ENCODE peak calls at places on chromosomes 5 and 9, in seven cellular contexts. One of them, this sample, is unnamed.

GRCh38 chr5:135203593-135204036 is 169.6 kb upstream of the PITX1 start:
- DNase-seq in left ventricle myocardium inferior: no peak
- DNase-seq in mammary epithelial cell: no peak
- DNase-seq in BE2C: no peak
- DNase-seq in A549: peak; percentile 48
- DNase-seq in SK-N-SH: no peak
- DNase-seq in IMR-90: no peak
- DNase-seq in this sample: no peak

GRCh38 chr9:75483636-75484035 is 395.3 kb downstream of the OSTF1 start:
- DNase-seq in SK-N-SH: no peak
- DNase-seq in IMR-90: no peak
- DNase-seq in left ventricle myocardium inferior: no peak
- DNase-seq in mammary epithelial cell: no peak
- DNase-seq in A549: no peak
- DNase-seq in BE2C: no peak
- DNase-seq in this sample: no peak

GRCh38 chr9:126842977-126843799 is 17.3 kb upstream of the ZBTB34 start:
- DNase-seq in BE2C: no peak
- DNase-seq in IMR-90: no peak
- DNase-seq in SK-N-SH: no peak
- DNase-seq in mammary epithelial cell: peak; percentile 38
- DNase-seq in left ventricle myocardium inferior: no peak
- DNase-seq in A549: no peak
- DNase-seq in this sample: no peak

GRCh38 chr5:78417026-78417425 is 56.6 kb downstream of the SCAMP1 start:
- DNase-seq in left ventricle myocardium inferior: no peak
- DNase-seq in BE2C: no peak
- DNase-seq in mammary epithelial cell: peak; percentile 8
- DNase-seq in A549: no peak
- DNase-seq in IMR-90: peak; percentile 43
- DNase-seq in SK-N-SH: no peak
- DNase-seq in this sample: peak; percentile 66

GRCh38 chr9:137534256-137535119 is 15.7 kb downstream of the PNPLA7 start:
- DNase-seq in left ventricle myocardium inferior: no peak
- DNase-seq in SK-N-SH: peak; percentile 75
- DNase-seq in A549: peak; percentile 74
- DNase-seq in BE2C: peak; percentile 43
- DNase-seq in mammary epithelial cell: peak; percentile 32
- DNase-seq in IMR-90: peak; percentile 60
- DNase-seq in this sample: peak; percentile 71

GRCh38 chr9:95509851-95510529 is 6.8 kb downstream of the PTCH1 start:
- DNase-seq in BE2C: peak; percentile 43
- DNase-seq in A549: no peak
- DNase-seq in IMR-90: no peak
- DNase-seq in SK-N-SH: no peak
- DNase-seq in mammary epithelial cell: no peak
- DNase-seq in left ventricle myocardium inferior: no peak
- DNase-seq in this sample: no peak

GRCh38 chr9:111287127-111287526 is 42.9 kb downstream of the OR2K2 start:
- DNase-seq in mammary epithelial cell: peak; percentile 36
- DNase-seq in left ventricle myocardium inferior: no peak
- DNase-seq in IMR-90: peak; percentile 82
- DNase-seq in BE2C: no peak
- DNase-seq in A549: peak; percentile 6
- DNase-seq in SK-N-SH: no peak
- DNase-seq in this sample: peak; percentile 56

GRCh38 chr5:39452846-39453245 is 28.1 kb upstream of the DAB2 start:
- DNase-seq in SK-N-SH: no peak
- DNase-seq in A549: no peak
- DNase-seq in left ventricle myocardium inferior: no peak
- DNase-seq in IMR-90: peak; percentile 75
- DNase-seq in mammary epithelial cell: no peak
- DNase-seq in BE2C: no peak
- DNase-seq in this sample: peak; percentile 63

GRCh38 chr9:137453643-137454081 is 5.5 kb downstream of the NSMF start:
- DNase-seq in left ventricle myocardium inferior: peak; percentile 75
- DNase-seq in A549: peak; percentile 57
- DNase-seq in mammary epithelial cell: no peak
- DNase-seq in IMR-90: peak; percentile 58
- DNase-seq in SK-N-SH: peak; percentile 93
- DNase-seq in BE2C: peak; percentile 85
- DNase-seq in this sample: peak; percentile 85

GRCh38 chr5:37834542-37835399 is 5.1 kb downstream of the GDNF start:
- DNase-seq in left ventricle myocardium inferior: no peak
- DNase-seq in SK-N-SH: peak; percentile 41
- DNase-seq in IMR-90: no peak
- DNase-seq in A549: no peak
- DNase-seq in BE2C: peak; percentile 41
- DNase-seq in mammary epithelial cell: no peak
- DNase-seq in this sample: no peak

GRCh38 chr9:107712390-107712789 is 222.8 kb upstream of the KLF4 start:
- DNase-seq in BE2C: no peak
- DNase-seq in left ventricle myocardium inferior: no peak
- DNase-seq in A549: peak; percentile 39
- DNase-seq in mammary epithelial cell: peak; percentile 94
- DNase-seq in IMR-90: peak; percentile 76
- DNase-seq in SK-N-SH: no peak
- DNase-seq in this sample: peak; percentile 78

GRCh38 chr9:95764490-95764889 is 111.0 kb upstream of the ERCC6L2 start:
- DNase-seq in mammary epithelial cell: no peak
- DNase-seq in left ventricle myocardium inferior: no peak
- DNase-seq in A549: no peak
- DNase-seq in BE2C: no peak
- DNase-seq in IMR-90: peak; percentile 15
- DNase-seq in SK-N-SH: no peak
- DNase-seq in this sample: no peak

GRCh38 chr5:148395031-148395430 is 11.3 kb downstream of the FBXO38 start:
- DNase-seq in IMR-90: no peak
- DNase-seq in mammary epithelial cell: no peak
- DNase-seq in left ventricle myocardium inferior: no peak
- DNase-seq in A549: no peak
- DNase-seq in BE2C: no peak
- DNase-seq in SK-N-SH: no peak
- DNase-seq in this sample: no peak

GRCh38 chr9:111805841-111806241 is 11.1 kb upstream of the SHOC1 start:
- DNase-seq in SK-N-SH: no peak
- DNase-seq in mammary epithelial cell: peak; percentile 98
- DNase-seq in left ventricle myocardium inferior: no peak
- DNase-seq in A549: peak; percentile 64
- DNase-seq in BE2C: no peak
- DNase-seq in IMR-90: peak; percentile 75
- DNase-seq in this sample: peak; percentile 87

GRCh38 chr5:136174021-136174659 is 18.8 kb downstream of the SMIM32 start:
- DNase-seq in BE2C: no peak
- DNase-seq in left ventricle myocardium inferior: no peak
- DNase-seq in A549: peak; percentile 72
- DNase-seq in SK-N-SH: peak; percentile 48
- DNase-seq in mammary epithelial cell: peak; percentile 50
- DNase-seq in IMR-90: peak; percentile 75
- DNase-seq in this sample: peak; percentile 72

GRCh38 chr9:4829956-4830355 is 37.2 kb downstream of the RCL1 start:
- DNase-seq in IMR-90: peak; percentile 60
- DNase-seq in BE2C: no peak
- DNase-seq in A549: no peak
- DNase-seq in SK-N-SH: no peak
- DNase-seq in mammary epithelial cell: no peak
- DNase-seq in left ventricle myocardium inferior: no peak
- DNase-seq in this sample: no peak

GRCh38 chr9:19918630-19919029 is 129.8 kb upstream of the SLC24A2 start:
- DNase-seq in mammary epithelial cell: no peak
- DNase-seq in BE2C: no peak
- DNase-seq in SK-N-SH: no peak
- DNase-seq in A549: no peak
- DNase-seq in left ventricle myocardium inferior: no peak
- DNase-seq in IMR-90: no peak
- DNase-seq in this sample: no peak

GRCh38 chr9:98034593-98035546 is 21.7 kb upstream of the NANS start:
- DNase-seq in mammary epithelial cell: peak; percentile 50
- DNase-seq in BE2C: peak; percentile 89
- DNase-seq in SK-N-SH: peak; percentile 79
- DNase-seq in left ventricle myocardium inferior: peak; percentile 81
- DNase-seq in IMR-90: peak; percentile 75
- DNase-seq in A549: peak; percentile 83
- DNase-seq in this sample: peak; percentile 82

GRCh38 chr9:136977223-136978072 is at the start of gene PTGDS:
- DNase-seq in left ventricle myocardium inferior: peak; percentile 89
- DNase-seq in SK-N-SH: no peak
- DNase-seq in A549: no peak
- DNase-seq in BE2C: no peak
- DNase-seq in mammary epithelial cell: no peak
- DNase-seq in IMR-90: peak; percentile 13
- DNase-seq in this sample: no peak

GRCh38 chr9:33375238-33375840 is 27.0 kb downstream of the AQP7 start:
- DNase-seq in mammary epithelial cell: no peak
- DNase-seq in A549: no peak
- DNase-seq in IMR-90: peak; percentile 19
- DNase-seq in left ventricle myocardium inferior: no peak
- DNase-seq in SK-N-SH: no peak
- DNase-seq in BE2C: no peak
- DNase-seq in this sample: no peak

GRCh38 chr5:175579742-175580432 is 78.0 kb upstream of the HRH2 start:
- DNase-seq in BE2C: no peak
- DNase-seq in SK-N-SH: no peak
- DNase-seq in left ventricle myocardium inferior: no peak
- DNase-seq in A549: no peak
- DNase-seq in mammary epithelial cell: peak; percentile 27
- DNase-seq in IMR-90: no peak
- DNase-seq in this sample: no peak

GRCh38 chr5:71757590-71758543 is 38.8 kb downstream of the CARTPT start:
- DNase-seq in mammary epithelial cell: peak; percentile 54
- DNase-seq in IMR-90: peak; percentile 71
- DNase-seq in SK-N-SH: peak; percentile 59
- DNase-seq in BE2C: peak; percentile 75
- DNase-seq in A549: peak; percentile 80
- DNase-seq in left ventricle myocardium inferior: peak; percentile 29
- DNase-seq in this sample: peak; percentile 84
- H3K4me3 ChIP-seq in mammary epithelial cell: no peak overlapping the region
- H3K4me3 ChIP-seq in IMR-90: no peak overlapping the region
- H3K4me3 ChIP-seq in SK-N-SH: no peak overlapping the region
- H3K4me3 ChIP-seq in BE2C: peak overlapping the region; percentile 36
- H3K4me3 ChIP-seq in A549: peak overlapping the region; percentile 27
- H3K4me3 ChIP-seq in left ventricle myocardium inferior: peak overlapping the region; percentile 48
- H3K4me3 ChIP-seq in this sample: no peak overlapping the region

GRCh38 chr5:35815089-35815936 is 41.4 kb upstream of the IL7R start:
- DNase-seq in SK-N-SH: peak; percentile 27
- DNase-seq in A549: peak; percentile 27
- DNase-seq in IMR-90: no peak
- DNase-seq in mammary epithelial cell: no peak
- DNase-seq in left ventricle myocardium inferior: no peak
- DNase-seq in BE2C: no peak
- DNase-seq in this sample: peak; percentile 3
- TF ChIP-seq CTCF in SK-N-SH: peak; percentile 63
- TF ChIP-seq CTCF in A549: no peak
- TF ChIP-seq CTCF in IMR-90: peak; percentile 17
- TF ChIP-seq CTCF in mammary epithelial cell: peak; percentile 58
- TF ChIP-seq CTCF in left ventricle myocardium inferior: peak; percentile 60
- TF ChIP-seq CTCF in BE2C: no peak
- TF ChIP-seq CTCF in this sample: peak; percentile 24

GRCh38 chr5:60487885-60488425 is 212.0 kb downstream of the DEPDC1B start:
- DNase-seq in IMR-90: no peak
- DNase-seq in A549: peak; percentile 46
- DNase-seq in BE2C: peak; percentile 67
- DNase-seq in SK-N-SH: peak; percentile 57
- DNase-seq in left ventricle myocardium inferior: no peak
- DNase-seq in mammary epithelial cell: no peak
- DNase-seq in this sample: no peak
- H3K4me3 ChIP-seq in IMR-90: no peak overlapping the region
- H3K4me3 ChIP-seq in A549: peak overlapping the region; percentile 23
- H3K4me3 ChIP-seq in BE2C: peak overlapping the region; percentile 66
- H3K4me3 ChIP-seq in SK-N-SH: peak overlapping the region; percentile 43
- H3K4me3 ChIP-seq in left ventricle myocardium inferior: no peak overlapping the region
- H3K4me3 ChIP-seq in mammary epithelial cell: peak overlapping the region; percentile 44
- H3K4me3 ChIP-seq in this sample: no peak overlapping the region

GRCh38 chr5:149439899-149440655 is 61.0 kb upstream of the IL17B start:
- DNase-seq in SK-N-SH: peak; percentile 50
- DNase-seq in IMR-90: peak; percentile 47
- DNase-seq in A549: peak; percentile 95
- DNase-seq in mammary epithelial cell: peak; percentile 99
- DNase-seq in BE2C: peak; percentile 46
- DNase-seq in left ventricle myocardium inferior: no peak
- DNase-seq in this sample: peak; percentile 54
- TF ChIP-seq CTCF in SK-N-SH: peak; percentile 53
- TF ChIP-seq CTCF in IMR-90: peak; percentile 19
- TF ChIP-seq CTCF in A549: peak; percentile 42
- TF ChIP-seq CTCF in mammary epithelial cell: peak; percentile 59
- TF ChIP-seq CTCF in BE2C: peak; percentile 44
- TF ChIP-seq CTCF in left ventricle myocardium inferior: peak; percentile 51
- TF ChIP-seq CTCF in this sample: peak; percentile 56

GRCh38 chr5:138033275-138033808 is 463 bp upstream of the FAM13B start:
- DNase-seq in BE2C: no peak
- DNase-seq in mammary epithelial cell: peak; percentile 45
- DNase-seq in left ventricle myocardium inferior: no peak
- DNase-seq in SK-N-SH: no peak
- DNase-seq in A549: no peak
- DNase-seq in IMR-90: no peak
- DNase-seq in this sample: no peak

GRCh38 chr5:138032572-138033274 is at the start of gene FAM13B:
- DNase-seq in left ventricle myocardium inferior: peak; percentile 80
- DNase-seq in SK-N-SH: peak; percentile 97
- DNase-seq in A549: peak; percentile 85
- DNase-seq in BE2C: peak; percentile 89
- DNase-seq in mammary epithelial cell: peak; percentile 77
- DNase-seq in IMR-90: peak; percentile 48
- DNase-seq in this sample: peak; percentile 81

GRCh38 chr5:138035605-138036537 is 3.0 kb upstream of the FAM13B start:
- DNase-seq in left ventricle myocardium inferior: peak; percentile 27
- DNase-seq in IMR-90: peak; percentile 87
- DNase-seq in BE2C: peak; percentile 78
- DNase-seq in mammary epithelial cell: peak; percentile 77
- DNase-seq in SK-N-SH: peak; percentile 75
- DNase-seq in A549: peak; percentile 93
- DNase-seq in this sample: peak; percentile 93

GRCh38 chr5:138032028-138032571 is 779 bp downstream of the FAM13B start:
- DNase-seq in mammary epithelial cell: peak; percentile 56
- DNase-seq in left ventricle myocardium inferior: peak; percentile 70
- DNase-seq in BE2C: no peak
- DNase-seq in SK-N-SH: no peak
- DNase-seq in A549: no peak
- DNase-seq in IMR-90: peak; percentile 43
- DNase-seq in this sample: peak; percentile 63

DNA sequence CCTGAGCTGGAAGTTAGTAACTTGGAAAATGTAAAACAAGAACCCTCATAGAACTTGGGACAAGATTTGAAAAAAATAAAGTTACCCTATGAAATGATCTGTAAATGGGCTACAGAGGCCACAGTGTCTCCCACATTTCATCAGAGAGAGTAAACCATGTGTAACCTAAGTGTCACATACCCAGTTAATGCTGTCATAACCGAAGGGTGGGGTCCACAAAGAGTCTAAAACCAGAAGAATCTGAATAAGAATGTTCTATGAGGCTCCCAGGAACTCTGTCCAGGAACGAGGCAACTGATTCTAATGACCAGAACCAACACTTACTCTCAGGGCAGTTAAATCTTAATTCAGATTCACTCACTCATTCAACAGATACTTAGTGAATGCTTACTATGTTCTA is 1.0 kb upstream of the FAM13B start:
- DNase-seq in IMR-90: peak; percentile 51
- DNase-seq in BE2C: no peak
- DNase-seq in mammary epithelial cell: peak; percentile 40
- DNase-seq in left ventricle myocardium inferior: no peak
- DNase-seq in SK-N-SH: no peak
- DNase-seq in A549: no peak
- DNase-seq in this sample: peak; percentile 63
- H3K4me3 ChIP-seq in IMR-90: no peak overlapping the region
- H3K4me3 ChIP-seq in BE2C: no peak overlapping the region
- H3K4me3 ChIP-seq in mammary epithelial cell: peak overlapping the region; percentile 81
- H3K4me3 ChIP-seq in left ventricle myocardium inferior: peak overlapping the region; percentile 78
- H3K4me3 ChIP-seq in SK-N-SH: peak overlapping the region; percentile 95
- H3K4me3 ChIP-seq in A549: peak overlapping the region; percentile 89
- H3K4me3 ChIP-seq in this sample: no peak overlapping the region

GRCh38 chr9:134408389-134408788 is 82.1 kb downstream of the RXRA start:
- DNase-seq in IMR-90: no peak
- DNase-seq in mammary epithelial cell: no peak
- DNase-seq in left ventricle myocardium inferior: no peak
- DNase-seq in A549: peak; percentile 67
- DNase-seq in BE2C: peak; percentile 76
- DNase-seq in SK-N-SH: peak; percentile 79
- DNase-seq in this sample: no peak
- TF ChIP-seq CTCF in IMR-90: no peak
- TF ChIP-seq CTCF in mammary epithelial cell: no peak
- TF ChIP-seq CTCF in left ventricle myocardium inferior: peak; percentile 41
- TF ChIP-seq CTCF in A549: no peak
- TF ChIP-seq CTCF in BE2C: peak; percentile 55
- TF ChIP-seq CTCF in SK-N-SH: no peak
- TF ChIP-seq CTCF in this sample: no peak